ENCODE peak calls at places on chromosome 13, in four cellular contexts. V, Q, E and W are unnamed samples.

GRCh38 chr13:77521595-77522367 is 13.7 kb upstream of the SCEL start:
- DNase-seq in Q (no peak), E (peak; percentile 17), V (no peak), W (no peak)

GRCh38 chr13:35927554-35927953 is 203.6 kb downstream of the DCLK1 start:
- DNase-seq in E (no peak), Q (no peak), V (peak; percentile 6), W (no peak)

GRCh38 chr13:110648848-110649421 is 33.6 kb downstream of the NAXD start:
- DNase-seq in V (no peak), E (no peak), Q (no peak), W (no peak)

GRCh38 chr13:50587839-50588373 is 255.6 kb downstream of the DLEU7 start:
- DNase-seq in E (no peak), V (no peak), Q (no peak), W (no peak)

GRCh38 chr13:102309110-102309509 is 92.7 kb downstream of the FGF14 start:
- DNase-seq in V (no peak), E (no peak), Q (no peak), W (no peak)

GRCh38 chr13:41970022-41970421 is 9.1 kb upstream of the VWA8 start:
- DNase-seq in Q (no peak), E (no peak), V (no peak), W (no peak)

GRCh38 chr13:35514801-35515502 is 38.5 kb upstream of the MAB21L1 start:
- DNase-seq in Q (no peak), V (no peak), E (no peak), W (no peak)

GRCh38 chr13:110228936-110229904 is 77.7 kb downstream of the COL4A1 start:
- DNase-seq in V (no peak), E (no peak), Q (no peak), W (no peak)

GRCh38 chr13:37648604-37649003 is 50.0 kb upstream of the POSTN start:
- DNase-seq in Q (no peak), V (no peak), E (no peak), W (no peak)

GRCh38 chr13:34696296-34696695 is 245.8 kb upstream of the NBEA start:
- DNase-seq in Q (no peak), E (no peak), V (no peak), W (no peak)

GRCh38 chr13:114145256-114145655 is 12.8 kb upstream of the RASA3 start:
- DNase-seq in E (no peak), Q (no peak), V (no peak), W (no peak)

GRCh38 chr13:24127116-24127631 is 33.3 kb upstream of the SPATA13 start:
- DNase-seq in Q (no peak), V (no peak), E (no peak), W (peak; percentile 16)

GRCh38 chr13:96792188-96792587 is 202.1 kb downstream of the OXGR1 start:
- DNase-seq in E (no peak), V (no peak), Q (no peak), W (no peak)

GRCh38 chr13:76266566-76266965 is 619.6 kb downstream of the KCTD12 start:
- DNase-seq in V (no peak), Q (no peak), E (no peak), W (no peak)

GRCh38 chr13:80245162-80245733 is 95.7 kb downstream of the SPRY2 start:
- DNase-seq in Q (no peak), V (no peak), E (no peak), W (no peak)

GRCh38 chr13:31982540-31982939 is 49.0 kb upstream of the FRY start:
- DNase-seq in V (no peak), Q (peak; percentile 67), E (no peak), W (no peak)

GRCh38 chr13:114177245-114178010 is 1.6 kb upstream of the CFAP97D2 start:
- DNase-seq in Q (no peak), V (no peak), E (no peak), W (no peak)

GRCh38 chr13:73520566-73521290 is 461.9 kb downstream of the KLF5 start:
- DNase-seq in V (no peak), E (no peak), Q (no peak), W (no peak)

GRCh38 chr13:91185294-91185863 is 162.1 kb upstream of the MIR17HG start:
- DNase-seq in V (peak; percentile 28), E (no peak), Q (peak; percentile 9), W (no peak)

GRCh38 chr13:91724591-91724990 is 326.2 kb downstream of the GPC5 start:
- DNase-seq in V (no peak), E (no peak), Q (no peak), W (no peak)

GRCh38 chr13:23386533-23386932 is 47.0 kb downstream of the SACS start:
- DNase-seq in Q (no peak), V (no peak), E (no peak), W (no peak)

GRCh38 chr13:50365683-50366391 is 350.6 kb downstream of the KCNRG start:
- DNase-seq in E (no peak), V (no peak), Q (peak; percentile 61), W (peak; percentile 67)

GRCh38 chr13:113650275-113650674 is 7.7 kb downstream of the ATP4B start:
- DNase-seq in Q (no peak), E (no peak), V (no peak), W (no peak)

GRCh38 chr13:24664726-24665409 is 15.3 kb upstream of the ATP12A start:
- DNase-seq in V (no peak), Q (no peak), E (no peak), W (no peak)

GRCh38 chr13:37657134-37657533 is 58.6 kb upstream of the POSTN start:
- DNase-seq in V (no peak), E (no peak), Q (no peak), W (no peak)

GRCh38 chr13:59247166-59247565 is 916.6 kb downstream of the DIAPH3 start:
- DNase-seq in V (peak; percentile 1), E (no peak), Q (no peak), W (no peak)

GRCh38 chr13:74136089-74136658 is 2.0 kb upstream of the KLF12 start:
- DNase-seq in Q (no peak), V (no peak), E (no peak), W (no peak)

GRCh38 chr13:90374183-90374582 is 973.3 kb upstream of the MIR17HG start:
- DNase-seq in E (no peak), Q (no peak), V (no peak), W (no peak)

GRCh38 chr13:35727881-35728280 is 251.4 kb upstream of the MAB21L1 start:
- DNase-seq in Q (no peak), E (no peak), V (no peak), W (no peak)

GRCh38 chr13:83839158-83839557 is 43.1 kb downstream of the SLITRK1 start:
- DNase-seq in Q (no peak), E (no peak), V (no peak), W (no peak)

GRCh38 chr13:60148918-60149317 is 14.8 kb downstream of the DIAPH3 start:
- DNase-seq in E (no peak), Q (no peak), V (no peak), W (no peak)

GRCh38 chr13:113120300-113121182 is 2.1 kb upstream of the F10 start:
- DNase-seq in V (no peak), Q (no peak), E (no peak), W (no peak)

GRCh38 chr13:59304596-59304995 is 859.1 kb downstream of the DIAPH3 start:
- DNase-seq in E (no peak), Q (no peak), V (no peak), W (no peak)

GRCh38 chr13:106619688-106620555 is 52.0 kb upstream of the ARGLU1 start:
- DNase-seq in Q (peak; percentile 40), V (peak; percentile 36), E (peak; percentile 17), W (peak; percentile 2)

GRCh38 chr13:64591981-64592380 is 2638.2 kb downstream of the PCDH9 start:
- DNase-seq in V (no peak), E (no peak), Q (no peak), W (no peak)

GRCh38 chr13:33193428-33193974 is 92.1 kb downstream of the STARD13 start:
- DNase-seq in E (no peak), Q (no peak), V (no peak), W (no peak)

GRCh38 chr13:111492341-111492945 is 172.0 kb downstream of the TEX29 start:
- DNase-seq in V (no peak), Q (no peak), E (no peak), W (no peak)

GRCh38 chr13:22271963-22272362 is 601.1 kb downstream of the FGF9 start:
- DNase-seq in V (no peak), E (no peak), Q (no peak), W (no peak)
- TF ChIP-seq HDAC6 in V (no peak), E (no peak), Q (no peak), W (no peak)

GRCh38 chr13:21898461-21898860 is 227.6 kb downstream of the FGF9 start:
- DNase-seq in Q (no peak), V (no peak), E (no peak), W (no peak)

GRCh38 chr13:21897140-21897539 is 226.3 kb downstream of the FGF9 start:
- DNase-seq in E (no peak), Q (no peak), V (no peak), W (no peak)

GRCh38 chr13:21894091-21894490 is 223.2 kb downstream of the FGF9 start:
- DNase-seq in V (no peak), Q (no peak), E (no peak), W (no peak)

GRCh38 chr13:21895769-21896168 is 224.9 kb downstream of the FGF9 start:
- DNase-seq in V (no peak), E (no peak), Q (no peak), W (no peak)

GRCh38 chr13:21894703-21895699 is 224.1 kb downstream of the FGF9 start:
- DNase-seq in V (no peak), E (no peak), Q (no peak), W (no peak)
- TF ChIP-seq HDAC6 in V (no peak), E (no peak), Q (no peak), W (no peak)

DNA sequence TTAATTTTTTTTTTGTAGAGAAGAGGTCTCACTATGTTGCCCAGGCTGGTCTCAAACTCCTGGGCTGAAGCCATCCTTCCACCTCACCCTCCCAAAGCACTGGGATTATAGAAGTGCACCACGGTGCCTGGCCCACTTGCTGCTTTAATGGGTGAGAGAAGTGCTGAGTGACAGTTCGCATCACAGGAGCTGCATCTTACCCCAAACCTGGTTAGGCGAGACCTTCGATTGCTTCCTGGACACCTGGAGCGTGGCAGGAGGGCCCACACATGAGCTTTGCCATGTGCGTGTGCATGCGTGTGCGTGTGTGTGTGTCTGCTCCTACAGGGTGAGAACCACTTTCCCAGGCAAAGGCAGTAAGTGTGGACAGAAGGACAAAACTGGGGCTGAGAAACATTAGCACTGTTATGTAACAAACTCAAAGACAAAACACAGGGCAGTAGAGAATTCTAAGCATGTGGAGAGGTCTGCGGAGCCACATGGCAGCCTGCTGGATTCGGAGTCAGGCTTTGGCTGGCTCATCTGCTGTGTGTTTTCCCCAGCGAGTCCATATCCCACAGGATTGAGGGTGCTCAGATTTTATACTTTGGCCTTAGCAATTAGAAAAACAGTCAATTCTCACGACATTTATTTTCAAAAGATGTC is 11.7 kb upstream of the MTIF3 start:
- DNase-seq in V (no peak), Q (no peak), E (no peak), W (no peak)
- TF ChIP-seq HDAC6 in V (no peak), Q (no peak), E (no peak), W (no peak)

GRCh38 chr13:39417643-39418042 is 185.3 kb downstream of the LHFPL6 start:
- DNase-seq in E (peak; percentile 47), Q (no peak), V (no peak), W (no peak)
- TF ChIP-seq HDAC6 in E (no peak), Q (no peak), V (no peak), W (no peak)

GRCh38 chr13:99967498-99967883 is 4.1 kb downstream of the ZIC5 start:
- DNase-seq in V (no peak), Q (no peak), E (no peak), W (no peak)
- TF ChIP-seq HDAC6 in V (no peak), Q (no peak), E (no peak), W (no peak)

GRCh38 chr13:46179576-46180368 is 2.2 kb downstream of the LCP1 start:
- DNase-seq in E (no peak), Q (no peak), V (peak; percentile 50), W (no peak)
- TF ChIP-seq HDAC6 in E (no peak), Q (no peak), V (no peak), W (no peak)